ENCODE peak calls at places on chromosomes 7 and 10, in five cellular contexts. One of them, this sample, is unnamed.

GRCh38 chr7:78499283-78499682 is 700.7 kb downstream of the PHTF2 start:
- DNase-seq in naive B cell: no peak
- DNase-seq in cerebellar nuclear complex: no peak
- DNase-seq in RPMI7951: no peak
- DNase-seq in M059J: peak
- DNase-seq in this sample: peak

GRCh38 chr7:129607471-129608120 is 3.9 kb upstream of the NRF1 start:
- DNase-seq in naive B cell: no peak
- DNase-seq in cerebellar nuclear complex: no peak
- DNase-seq in RPMI7951: peak
- DNase-seq in M059J: peak
- DNase-seq in this sample: peak

GRCh38 chr7:75716992-75717626 is 21.6 kb downstream of the HIP1 start:
- DNase-seq in naive B cell: no peak
- DNase-seq in cerebellar nuclear complex: no peak
- DNase-seq in RPMI7951: peak
- DNase-seq in M059J: peak
- DNase-seq in this sample: peak

GRCh38 chr10:119750391-119751230 is 24.8 kb downstream of the INPP5F start:
- DNase-seq in naive B cell: peak
- DNase-seq in cerebellar nuclear complex: peak
- DNase-seq in RPMI7951: peak
- DNase-seq in M059J: peak
- DNase-seq in this sample: peak

GRCh38 chr10:79266543-79267312 is 80.5 kb upstream of the PPIF start:
- DNase-seq in naive B cell: no peak
- DNase-seq in cerebellar nuclear complex: no peak
- DNase-seq in RPMI7951: peak
- DNase-seq in M059J: peak
- DNase-seq in this sample: peak

GRCh38 chr10:26735435-26735834 is 37.9 kb downstream of the PDSS1 start:
- DNase-seq in naive B cell: no peak
- DNase-seq in cerebellar nuclear complex: no peak
- DNase-seq in RPMI7951: no peak
- DNase-seq in M059J: no peak
- DNase-seq in this sample: no peak

GRCh38 chr10:74103560-74104248 is 46.9 kb downstream of the AP3M1 start:
- DNase-seq in naive B cell: no peak
- DNase-seq in cerebellar nuclear complex: no peak
- DNase-seq in RPMI7951: peak
- DNase-seq in M059J: peak
- DNase-seq in this sample: peak

GRCh38 chr7:140079121-140079536 is 16.4 kb upstream of the PARP12 start:
- DNase-seq in naive B cell: no peak
- DNase-seq in cerebellar nuclear complex: no peak
- DNase-seq in RPMI7951: peak
- DNase-seq in M059J: peak
- DNase-seq in this sample: peak

GRCh38 chr7:50368366-50368765 is 63.9 kb downstream of the IKZF1 start:
- DNase-seq in naive B cell: no peak
- DNase-seq in cerebellar nuclear complex: no peak
- DNase-seq in RPMI7951: no peak
- DNase-seq in M059J: no peak
- DNase-seq in this sample: no peak

This sample was measured in kidney tubule cell.